ENCODE peak calls at places on chromosomes 5 and 9, in ten cellular contexts. W, S, Q, X, R, I, E, B, Y and P are unnamed samples.

GRCh38 chr9:113152699-113153098 is 1.9 kb downstream of the SLC31A2 start:
- DNase-seq in W (no peak), S (no peak), Q (no peak), X (peak; percentile 13), R (no peak), I (no peak), E (no peak), B (no peak), Y (no peak), P (no peak)

GRCh38 chr5:78295035-78295961 is 800 bp upstream of the AP3B1 start:
- DNase-seq in W (no peak), S (peak; percentile 57), Q (peak; percentile 45), X (peak; percentile 69), R (no peak), I (peak; percentile 41), E (no peak), B (peak; percentile 31), Y (peak; percentile 29), P (peak; percentile 59)

GRCh38 chr5:109922396-109922995 is 232.8 kb downstream of the MAN2A1 start:
- DNase-seq in W (no peak), S (no peak), Q (no peak), X (no peak), R (no peak), I (no peak), E (no peak), B (no peak), Y (no peak), P (no peak)

GRCh38 chr5:98557921-98558320 is 215.5 kb upstream of the RGMB start:
- DNase-seq in W (no peak), S (no peak), Q (no peak), X (no peak), R (no peak), I (no peak), E (no peak), B (no peak), Y (no peak), P (no peak)

GRCh38 chr5:9348296-9348996 is 197.4 kb downstream of the SEMA5A start:
- DNase-seq in W (no peak), S (no peak), Q (no peak), X (no peak), R (peak; percentile 96), I (no peak), E (no peak), B (no peak), Y (no peak), P (no peak)

GRCh38 chr9:5869315-5870019 is 21.2 kb upstream of the MLANA start:
- DNase-seq in W (no peak), S (no peak), Q (peak; percentile 21), X (no peak), R (no peak), I (no peak), E (no peak), B (no peak), Y (no peak), P (peak; percentile 48)

GRCh38 chr5:42943931-42944631 is 96.0 kb downstream of the ANXA2R start:
- DNase-seq in W (no peak), S (no peak), Q (no peak), X (no peak), R (no peak), I (no peak), E (no peak), B (no peak), Y (no peak), P (no peak)

GRCh38 chr5:149406203-149406978 is 27.3 kb upstream of the IL17B start:
- DNase-seq in W (no peak), S (no peak), Q (no peak), X (no peak), R (peak; percentile 91), I (no peak), E (no peak), B (no peak), Y (no peak), P (no peak)

GRCh38 chr5:24735284-24735683 is 90.5 kb upstream of the CDH10 start:
- DNase-seq in W (no peak), S (no peak), Q (no peak), X (no peak), R (no peak), I (no peak), E (no peak), B (no peak), Y (no peak), P (no peak)

GRCh38 chr9:127277099-127277498 is 12.5 kb downstream of the GARNL3 start:
- DNase-seq in W (no peak), S (no peak), Q (no peak), X (no peak), R (no peak), I (no peak), E (no peak), B (no peak), Y (no peak), P (peak; percentile 27)

GRCh38 chr5:113824307-113824706 is 310.8 kb downstream of the YTHDC2 start:
- DNase-seq in W (no peak), S (no peak), Q (no peak), X (no peak), R (no peak), I (no peak), E (no peak), B (no peak), Y (no peak), P (no peak)

GRCh38 chr9:95091574-95091970 is 225.9 kb downstream of the FANCC start:
- DNase-seq in W (no peak), S (no peak), Q (no peak), X (no peak), R (peak; percentile 80), I (no peak), E (no peak), B (no peak), Y (no peak), P (no peak)

GRCh38 chr5:159765034-159765433 is 151.2 kb upstream of the ADRA1B start:
- DNase-seq in W (no peak), S (no peak), Q (no peak), X (no peak), R (no peak), I (no peak), E (no peak), B (no peak), Y (no peak), P (no peak)

GRCh38 chr9:108245901-108246300 is 609.9 kb downstream of the ACTL7B start:
- DNase-seq in W (no peak), S (no peak), Q (no peak), X (no peak), R (no peak), I (no peak), E (no peak), B (no peak), Y (no peak), P (no peak)

GRCh38 chr5:33423018-33423630 is 17.6 kb upstream of the TARS1 start:
- DNase-seq in W (no peak), S (no peak), Q (no peak), X (no peak), R (no peak), I (no peak), E (no peak), B (no peak), Y (no peak), P (peak; percentile 50)

GRCh38 chr5:142686210-142686734 is 382 bp upstream of the FGF1 start:
- DNase-seq in W (no peak), S (no peak), Q (no peak), X (no peak), R (no peak), I (no peak), E (no peak), B (no peak), Y (no peak), P (no peak)

GRCh38 chr9:89928106-89928505 is 323.3 kb downstream of the GADD45G start:
- DNase-seq in W (no peak), S (no peak), Q (no peak), X (peak; percentile 26), R (no peak), I (no peak), E (no peak), B (no peak), Y (no peak), P (no peak)

GRCh38 chr5:6510132-6510531 is 61.5 kb downstream of the UBE2QL1 start:
- DNase-seq in W (no peak), S (no peak), Q (no peak), X (no peak), R (no peak), I (no peak), E (no peak), B (no peak), Y (no peak), P (no peak)

GRCh38 chr5:140217299-140218026 is 42.5 kb downstream of the CYSTM1 start:
- DNase-seq in W (no peak), S (no peak), Q (no peak), X (no peak), R (no peak), I (no peak), E (no peak), B (no peak), Y (no peak), P (no peak)

GRCh38 chr9:115200711-115201505 is 83.0 kb upstream of the TNC start:
- DNase-seq in W (no peak), S (no peak), Q (no peak), X (no peak), R (peak; percentile 86), I (no peak), E (no peak), B (no peak), Y (no peak), P (no peak)

GRCh38 chr5:131996210-131997025 is 15.0 kb downstream of the ACSL6 start:
- DNase-seq in W (no peak), S (no peak), Q (no peak), X (no peak), R (no peak), I (no peak), E (no peak), B (no peak), Y (no peak), P (no peak)

GRCh38 chr9:2210201-2210600 is 195.1 kb downstream of the SMARCA2 start:
- DNase-seq in W (no peak), S (no peak), Q (no peak), X (no peak), R (no peak), I (no peak), E (no peak), B (no peak), Y (no peak), P (no peak)

GRCh38 chr9:18606831-18607230 is 132.9 kb downstream of the ADAMTSL1 start:
- DNase-seq in W (peak; percentile 44), S (no peak), Q (no peak), X (no peak), R (peak; percentile 86), I (no peak), E (peak; percentile 53), B (no peak), Y (no peak), P (no peak)

GRCh38 chr9:129235931-129236331 is 57.9 kb upstream of the IER5L start:
- DNase-seq in W (no peak), S (peak; percentile 46), Q (peak; percentile 65), X (peak; percentile 72), R (no peak), I (peak; percentile 53), E (no peak), B (no peak), Y (peak; percentile 73), P (peak; percentile 49)